ENCODE peak calls at places on chromosome 15, in four cellular contexts. One of them, this sample, is unnamed.

GRCh38 chr15:91032919-91033803 is 10.8 kb upstream of the VPS33B start:
- DNase-seq in NCI-H2029: peak; percentile 78
- DNase-seq in NCI-H1694: no peak
- DNase-seq in colonic mucosa: peak; percentile 85
- DNase-seq in this sample: peak; percentile 61

GRCh38 chr15:69305204-69305931 is 6.7 kb downstream of the PAQR5 start:
- DNase-seq in NCI-H2029: no peak
- DNase-seq in NCI-H1694: no peak
- DNase-seq in colonic mucosa: peak; percentile 67
- DNase-seq in this sample: no peak

GRCh38 chr15:67240235-67241131 is 14.0 kb downstream of the AAGAB start:
- DNase-seq in NCI-H2029: peak; percentile 11
- DNase-seq in NCI-H1694: peak; percentile 6
- DNase-seq in colonic mucosa: no peak
- DNase-seq in this sample: no peak

GRCh38 chr15:63601727-63602185 is 4.6 kb downstream of the FBXL22 start:
- DNase-seq in NCI-H2029: peak; percentile 45
- DNase-seq in NCI-H1694: no peak
- DNase-seq in colonic mucosa: peak; percentile 80
- DNase-seq in this sample: no peak

GRCh38 chr15:74815121-74815933 is 2.7 kb downstream of the LMAN1L start:
- DNase-seq in NCI-H2029: peak; percentile 12
- DNase-seq in NCI-H1694: peak; percentile 55
- DNase-seq in colonic mucosa: peak; percentile 89
- DNase-seq in this sample: no peak

GRCh38 chr15:71294636-71295241 is 179.5 kb downstream of the THSD4 start:
- DNase-seq in NCI-H2029: no peak
- DNase-seq in NCI-H1694: no peak
- DNase-seq in colonic mucosa: peak; percentile 88
- DNase-seq in this sample: no peak

GRCh38 chr15:25852696-25853524 is 10.2 kb downstream of the ATP10A start:
- DNase-seq in NCI-H2029: no peak
- DNase-seq in NCI-H1694: no peak
- DNase-seq in colonic mucosa: no peak
- DNase-seq in this sample: no peak

GRCh38 chr15:60010467-60011257 is 6.6 kb downstream of the FOXB1 start:
- DNase-seq in NCI-H2029: no peak
- DNase-seq in NCI-H1694: no peak
- DNase-seq in colonic mucosa: no peak
- DNase-seq in this sample: no peak

GRCh38 chr15:39075756-39076341 is 505.0 kb upstream of the THBS1 start:
- DNase-seq in NCI-H2029: no peak
- DNase-seq in NCI-H1694: no peak
- DNase-seq in colonic mucosa: no peak
- DNase-seq in this sample: no peak

GRCh38 chr15:67501177-67501835 is 19.6 kb upstream of the C15orf61 start:
- DNase-seq in NCI-H2029: no peak
- DNase-seq in NCI-H1694: peak; percentile 6
- DNase-seq in colonic mucosa: no peak
- DNase-seq in this sample: no peak

GRCh38 chr15:70083423-70083822 is 14.3 kb downstream of the TLE3 start:
- DNase-seq in NCI-H2029: no peak
- DNase-seq in NCI-H1694: no peak
- DNase-seq in colonic mucosa: no peak
- DNase-seq in this sample: no peak

GRCh38 chr15:43253431-43254403 is 13.0 kb downstream of the TGM5 start:
- DNase-seq in NCI-H2029: no peak
- DNase-seq in NCI-H1694: no peak
- DNase-seq in colonic mucosa: no peak
- DNase-seq in this sample: no peak

GRCh38 chr15:74227968-74228722 is 8.0 kb upstream of the CCDC33 start:
- DNase-seq in NCI-H2029: no peak
- DNase-seq in NCI-H1694: no peak
- DNase-seq in colonic mucosa: peak; percentile 57
- DNase-seq in this sample: peak; percentile 29

GRCh38 chr15:32683906-32684584 is 33.8 kb upstream of the GREM1 start:
- DNase-seq in NCI-H2029: no peak
- DNase-seq in NCI-H1694: no peak
- DNase-seq in colonic mucosa: no peak
- DNase-seq in this sample: no peak

GRCh38 chr15:76470691-76471090 is 134.1 kb downstream of the ISL2 start:
- DNase-seq in NCI-H2029: no peak
- DNase-seq in NCI-H1694: no peak
- DNase-seq in colonic mucosa: no peak
- DNase-seq in this sample: no peak

GRCh38 chr15:74792227-74793016 is 10.5 kb downstream of the CSK start:
- DNase-seq in NCI-H2029: no peak
- DNase-seq in NCI-H1694: no peak
- DNase-seq in colonic mucosa: peak; percentile 23
- DNase-seq in this sample: no peak

GRCh38 chr15:32824777-32825176 is 107.0 kb downstream of the GREM1 start:
- DNase-seq in NCI-H2029: no peak
- DNase-seq in NCI-H1694: no peak
- DNase-seq in colonic mucosa: no peak
- DNase-seq in this sample: no peak

GRCh38 chr15:72146934-72147333 is 28.7 kb downstream of the SENP8 start:
- DNase-seq in NCI-H2029: no peak
- DNase-seq in NCI-H1694: no peak
- DNase-seq in colonic mucosa: no peak
- DNase-seq in this sample: no peak

GRCh38 chr15:60419752-60420151 is 22.0 kb upstream of the ANXA2 start:
- DNase-seq in NCI-H2029: no peak
- DNase-seq in NCI-H1694: no peak
- DNase-seq in colonic mucosa: no peak
- DNase-seq in this sample: no peak